ENCODE peak calls at places on chromosomes 16 and 17, in five cellular contexts. Q, C, R, L and M are unnamed samples.

GRCh38 chr17:73430848-73431247 is 119.0 kb upstream of the CDC42EP4 start:
- DNase-seq in R (no peak), L (peak; percentile 31), C (no peak), Q (peak; percentile 57), M (no peak)

GRCh38 chr16:73298562-73298961 is 250.6 kb upstream of the ZFHX3 start:
- DNase-seq in R (no peak), L (peak; percentile 87), C (no peak), Q (no peak), M (no peak)

GRCh38 chr17:45013021-45013997 is 38.1 kb downstream of the DCAKD start:
- DNase-seq in Q (peak; percentile 84), R (no peak), L (no peak), C (no peak), M (no peak)

GRCh38 chr16:23823475-23824407 is 12.0 kb upstream of the PRKCB start:
- DNase-seq in L (no peak), C (no peak), Q (no peak), R (no peak), M (no peak)

GRCh38 chr17:41048441-41048840 is 1.3 kb upstream of the KRTAP2-1 start:
- DNase-seq in Q (no peak), C (no peak), L (peak; percentile 45), R (no peak), M (no peak)

GRCh38 chr17:75683467-75684041 is 16.4 kb downstream of the SAP30BP start:
- DNase-seq in R (no peak), C (no peak), Q (no peak), L (peak; percentile 75), M (no peak)

GRCh38 chr17:64420143-64420670 is 28.7 kb upstream of the MILR1 start:
- DNase-seq in L (peak; percentile 59), Q (peak; percentile 45), R (no peak), C (peak; percentile 22), M (no peak)

GRCh38 chr17:49521521-49522185 is 26.6 kb downstream of the NGFR start:
- DNase-seq in R (no peak), C (no peak), Q (no peak), L (no peak), M (no peak)

GRCh38 chr17:81924557-81925532 is 2.7 kb downstream of the MAFG start:
- DNase-seq in C (no peak), L (no peak), Q (no peak), R (no peak), M (no peak)

GRCh38 chr16:54930034-54930938 is at the start of gene IRX5:
- DNase-seq in C (peak; percentile 51), R (no peak), Q (peak; percentile 92), L (peak; percentile 89), M (no peak)

GRCh38 chr16:68086336-68086821 is 1.2 kb downstream of the NFATC3 start:
- DNase-seq in R (no peak), Q (no peak), L (no peak), C (no peak), M (no peak)